ENCODE peak calls at places on chromosomes 11 and 22, in seven cellular contexts. X is HCT116, E is GM12878, O is H1, D is T47D, A is K562, H is HepG2. M is an unnamed sample.

GRCh38 chr22:30214703-30215405 is 31.7 kb downstream of the LIF start:
- DNase-seq in E (no peak), A (no peak), D (no peak), H (no peak), X (no peak), O (no peak), M (no peak)

GRCh38 chr11:12276831-12277475 is 100.4 kb upstream of the PARVA start:
- DNase-seq in A (no peak), D (no peak), H (no peak), O (no peak), X (no peak), E (no peak), M (no peak)

GRCh38 chr11:47586456-47586855 is at the start of gene FAM180B:
- DNase-seq in H (no peak), E (no peak), D (no peak), O (no peak), A (no peak), X (no peak), M (no peak)

GRCh38 chr22:30989473-30989872 is 20.4 kb downstream of the TUG1 start:
- DNase-seq in H (no peak), X (no peak), O (no peak), A (no peak), E (no peak), D (no peak), M (no peak)

GRCh38 chr11:287821-288327 is 1.1 kb upstream of the PGGHG start:
- DNase-seq in X (no peak), O (no peak), D (no peak), E (no peak), H (no peak), A (peak; percentile 62), M (peak; percentile 56)

GRCh38 chr22:49678137-49678841 is 149.4 kb downstream of the BRD1 start:
- DNase-seq in X (no peak), A (no peak), O (no peak), D (no peak), E (no peak), H (no peak), M (no peak)

GRCh38 chr11:63537293-63538101 is 889 bp downstream of the PLAAT4 start:
- DNase-seq in D (peak; percentile 41), A (no peak), X (no peak), E (no peak), O (no peak), H (no peak), M (no peak)

GRCh38 chr11:119664701-119665420 is 64.1 kb downstream of the NECTIN1 start:
- DNase-seq in H (no peak), X (no peak), O (no peak), D (no peak), A (no peak), E (no peak), M (no peak)

GRCh38 chr11:120512727-120513435 is 1.3 kb downstream of the GRIK4 start:
- DNase-seq in A (no peak), D (peak; percentile 73), E (no peak), H (no peak), X (no peak), O (no peak), M (peak; percentile 63)

GRCh38 chr11:45771942-45772522 is 32.9 kb upstream of the SLC35C1 start:
- DNase-seq in D (peak; percentile 84), A (peak; percentile 94), H (peak; percentile 50), O (no peak), E (no peak), X (peak; percentile 56), M (peak; percentile 95)

GRCh38 chr11:105447936-105448702 is 161.8 kb upstream of the GRIA4 start:
- DNase-seq in X (no peak), A (no peak), E (no peak), O (no peak), H (no peak), D (no peak), M (no peak)
- TF ChIP-seq JUND in X (no peak), A (no peak), E (no peak), O (no peak), H (no peak), D (no peak), M (no peak)

GRCh38 chr22:20397498-20397897 is 3.5 kb downstream of the ZNF74 start:
- DNase-seq in H (no peak), O (no peak), D (no peak), E (no peak), X (no peak), A (no peak), M (no peak)

GRCh38 chr22:20395181-20395896 is 1.4 kb downstream of the ZNF74 start:
- DNase-seq in O (no peak), H (no peak), A (peak; percentile 32), D (no peak), X (no peak), E (no peak), M (peak; percentile 32)

GRCh38 chr22:20393705-20394476 is at the start of gene ZNF74:
- DNase-seq in D (peak; percentile 93), E (peak; percentile 55), A (peak; percentile 99), X (peak; percentile 77), O (peak; percentile 76), H (peak; percentile 83), M (peak; percentile 92)

GRCh38 chr22:20396639-20397038 is 2.7 kb downstream of the ZNF74 start:
- DNase-seq in O (no peak), A (peak; percentile 22), H (no peak), X (no peak), D (no peak), E (peak; percentile 19), M (no peak)

GRCh38 chr22:20395897-20396287 is 1.9 kb downstream of the ZNF74 start:
- DNase-seq in D (no peak), E (no peak), O (no peak), X (no peak), H (no peak), A (no peak), M (no peak)
- TF ChIP-seq JUND in D (no peak), E (no peak), O (no peak), X (no peak), H (no peak), A (no peak), M (no peak)

GRCh38 chr11:69531717-69532088 is 50.2 kb downstream of the LINC01488 start:
- DNase-seq in X (no peak), A (no peak), H (no peak), E (no peak), O (no peak), D (no peak), M (no peak)
- TF ChIP-seq JUND in X (no peak), A (no peak), H (no peak), E (no peak), O (no peak), D (no peak), M (no peak)

GRCh38 chr11:3107608-3108182 is 50.5 kb upstream of the CARS1 start:
- DNase-seq in H (no peak), O (no peak), D (no peak), E (no peak), X (no peak), A (no peak), M (peak; percentile 42)

GRCh38 chr11:3105791-3106735 is 48.8 kb upstream of the CARS1 start:
- DNase-seq in O (no peak), E (no peak), H (no peak), A (no peak), X (no peak), D (no peak), M (peak; percentile 21)

GRCh38 chr11:3108183-3108721 is 51.0 kb upstream of the CARS1 start:
- DNase-seq in O (no peak), E (no peak), D (no peak), X (no peak), H (no peak), A (no peak), M (peak; percentile 18)

GRCh38 chr11:3104961-3105790 is 48.0 kb upstream of the CARS1 start:
- DNase-seq in X (no peak), E (no peak), H (no peak), O (no peak), D (no peak), A (no peak), M (peak; percentile 24)

DNA sequence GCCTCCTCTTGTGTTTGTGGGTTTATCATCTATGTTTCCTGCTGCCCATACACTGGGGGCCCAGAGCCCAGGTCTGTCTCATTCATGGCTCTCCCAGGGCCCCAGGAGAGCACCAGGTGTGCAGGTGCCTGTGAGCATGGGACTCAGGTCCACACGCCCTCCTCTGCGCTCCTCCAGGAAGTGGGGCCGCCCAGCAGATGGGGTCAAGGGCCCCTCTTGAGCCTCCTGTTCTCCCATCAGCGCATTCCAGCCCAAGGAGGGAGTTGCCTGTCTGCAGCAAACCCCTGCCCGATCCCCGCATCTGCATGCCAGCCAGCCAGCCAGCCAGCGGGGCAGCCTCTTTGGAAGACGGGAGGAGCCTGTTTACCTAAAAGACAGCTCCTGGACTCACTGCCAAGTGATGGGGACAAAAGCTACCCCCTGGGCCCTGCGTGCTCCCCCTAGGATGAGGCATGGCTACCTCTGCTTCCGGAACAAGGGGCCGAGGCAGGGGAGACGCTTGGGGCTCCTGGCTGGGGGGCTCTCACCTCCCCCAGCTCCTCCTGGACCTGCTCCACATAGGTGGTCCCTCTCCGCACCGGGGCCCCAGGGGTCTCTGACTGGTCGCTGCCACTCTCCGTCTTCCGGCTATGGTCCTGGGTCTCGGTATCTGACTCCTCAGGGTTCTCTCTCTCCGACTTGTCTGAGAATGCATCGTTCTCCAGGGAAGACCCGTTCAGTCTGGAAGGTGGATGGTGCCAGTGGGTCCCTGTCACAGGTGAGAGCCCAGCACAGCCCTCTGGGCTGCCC is 49.7 kb upstream of the CARS1 start:
- DNase-seq in E (no peak), A (no peak), X (no peak), D (no peak), O (no peak), H (no peak), M (peak; percentile 23)
- TF ChIP-seq JUND in E (no peak), A (no peak), X (no peak), D (no peak), O (no peak), H (no peak), M (no peak)

M was measured in SK-N-SH.